ENCODE peak calls at places on chromosomes 16 and 17, in eight cellular contexts. X is tibial artery, P is body of pancreas, T is mucosa of descending colon, Q is Peyer's patch, L is PC-3, V is HCT116, O is lower leg skin. S is an unnamed sample.

GRCh38 chr16:87582221-87582965 is 19.9 kb upstream of the JPH3 start:
- DNase-seq in X (peak), P (peak), T (no peak), Q (no peak), L (no peak), V (no peak), O (peak), S (peak)

GRCh38 chr17:31226373-31226772 is 70.7 kb downstream of the OMG start:
- DNase-seq in X (no peak), P (no peak), T (no peak), Q (no peak), L (no peak), V (no peak), O (no peak), S (no peak)

GRCh38 chr17:75720656-75721462 is at the start of gene ITGB4:
- DNase-seq in X (peak), P (peak), T (peak), Q (peak), L (peak), V (peak), O (peak), S (no peak)

GRCh38 chr17:17035920-17036319 is 6.3 kb upstream of the MPRIP start:
- DNase-seq in X (no peak), P (no peak), T (no peak), Q (no peak), L (no peak), V (no peak), O (no peak), S (peak)

GRCh38 chr17:6231886-6232767 is 161.9 kb downstream of the WSCD1 start:
- DNase-seq in X (no peak), P (no peak), T (no peak), Q (no peak), L (peak), V (no peak), O (peak), S (no peak)

GRCh38 chr16:84153660-84154214 is 8.6 kb downstream of the DNAAF1 start:
- DNase-seq in X (peak), P (no peak), T (no peak), Q (no peak), L (no peak), V (no peak), O (peak), S (no peak)

GRCh38 chr17:12979826-12980500 is 37.9 kb downstream of the ELAC2 start:
- DNase-seq in X (no peak), P (no peak), T (no peak), Q (no peak), L (no peak), V (no peak), O (no peak), S (no peak)

GRCh38 chr17:69878661-69879060 is 196.4 kb upstream of the KCNJ16 start:
- DNase-seq in X (no peak), P (no peak), T (no peak), Q (no peak), L (no peak), V (no peak), O (no peak), S (no peak)

GRCh38 chr17:72342582-72343527 is 222.0 kb downstream of the SOX9 start:
- DNase-seq in X (no peak), P (no peak), T (no peak), Q (no peak), L (no peak), V (no peak), O (no peak), S (peak)

GRCh38 chr17:8015957-8016631 is 13.7 kb downstream of the GUCY2D start:
- DNase-seq in X (no peak), P (no peak), T (no peak), Q (no peak), L (no peak), V (no peak), O (peak), S (no peak)

GRCh38 chr17:44795421-44795820 is 34.7 kb downstream of the GJC1 start:
- DNase-seq in X (no peak), P (no peak), T (no peak), Q (no peak), L (no peak), V (no peak), O (peak), S (no peak)

GRCh38 chr17:12665263-12666210 is at the start of gene MYOCD:
- DNase-seq in X (peak), P (no peak), T (no peak), Q (no peak), L (no peak), V (no peak), O (no peak), S (no peak)

GRCh38 chr16:88649195-88649923 is 1.5 kb downstream of the CYBA start:
- DNase-seq in X (no peak), P (no peak), T (peak), Q (no peak), L (no peak), V (no peak), O (no peak), S (no peak)

GRCh38 chr16:46859719-46860152 is 24.4 kb upstream of the GPT2 start:
- DNase-seq in X (no peak), P (no peak), T (no peak), Q (no peak), L (peak), V (peak), O (no peak), S (no peak)

GRCh38 chr17:50290074-50290702 is 15.9 kb downstream of the TMEM92 start:
- DNase-seq in X (peak), P (peak), T (peak), Q (peak), L (peak), V (peak), O (peak), S (peak)

GRCh38 chr17:56486732-56487131 is 106.8 kb upstream of the NOG start:
- DNase-seq in X (no peak), P (no peak), T (no peak), Q (no peak), L (no peak), V (no peak), O (no peak), S (no peak)

GRCh38 chr17:57534863-57535651 is 210.0 kb downstream of the CCDC182 start:
- DNase-seq in X (no peak), P (peak), T (no peak), Q (no peak), L (no peak), V (no peak), O (no peak), S (peak)

GRCh38 chr17:49565948-49566491 is 9.7 kb upstream of the NXPH3 start:
- DNase-seq in X (peak), P (peak), T (no peak), Q (peak), L (peak), V (no peak), O (no peak), S (peak)

GRCh38 chr17:31499771-31500554 is 108.5 kb downstream of the RAB11FIP4 start:
- DNase-seq in X (no peak), P (peak), T (no peak), Q (no peak), L (peak), V (peak), O (no peak), S (peak)

GRCh38 chr17:16908282-16908681 is 63.6 kb downstream of the TNFRSF13B start:
- DNase-seq in X (peak), P (no peak), T (no peak), Q (no peak), L (no peak), V (no peak), O (peak), S (no peak)

GRCh38 chr16:19505600-19506303 is 16.1 kb downstream of the GDE1 start:
- DNase-seq in X (no peak), P (no peak), T (no peak), Q (no peak), L (peak), V (no peak), O (no peak), S (no peak)

GRCh38 chr16:24309222-24309905 is 53.2 kb downstream of the CACNG3 start:
- DNase-seq in X (no peak), P (peak), T (no peak), Q (no peak), L (peak), V (peak), O (no peak), S (no peak)

DNA sequence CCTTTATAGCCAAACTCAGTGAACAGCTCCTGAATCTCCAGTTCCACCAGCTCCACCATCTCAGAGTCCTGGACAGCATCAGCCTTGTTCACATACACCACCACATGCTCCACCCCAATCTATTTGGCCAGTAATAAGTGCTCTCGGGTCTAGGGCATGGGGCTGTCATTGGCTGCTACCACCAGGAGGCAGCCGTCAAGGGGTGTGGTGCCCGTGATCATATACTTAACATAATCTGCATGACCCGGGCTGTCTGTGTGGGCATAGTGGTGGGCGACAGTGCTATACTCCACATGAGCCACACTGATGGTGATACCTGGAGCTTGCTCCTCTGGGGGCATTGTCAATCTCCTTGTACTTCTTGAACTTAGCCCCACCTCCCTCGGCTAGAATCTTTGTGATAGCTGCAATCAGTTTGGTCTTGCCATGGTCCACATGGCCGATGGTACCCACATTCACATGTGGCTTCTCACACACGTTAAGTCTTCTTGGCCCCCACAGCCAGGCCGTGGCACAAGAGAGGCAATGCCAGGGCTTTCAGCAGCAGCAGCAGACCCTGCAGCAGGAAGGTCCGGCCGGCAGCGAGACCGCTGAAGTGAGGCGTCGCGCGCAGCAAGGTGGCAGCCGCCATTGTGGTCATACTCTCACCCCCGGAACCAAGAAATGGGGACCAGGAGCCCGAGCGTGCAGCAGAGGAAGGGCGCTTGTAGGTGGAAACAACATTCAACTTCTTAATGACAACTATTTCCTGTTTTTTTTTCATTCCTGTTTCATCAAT is 210.3 kb upstream of the WSB1 start:
- DNase-seq in X (no peak), P (no peak), T (no peak), Q (no peak), L (no peak), V (no peak), O (peak), S (no peak)
- TF ChIP-seq CTCF in X (no peak), P (no peak), T (no peak), Q (no peak), L (no peak), V (no peak), O (no peak), S (no peak)

DNA sequence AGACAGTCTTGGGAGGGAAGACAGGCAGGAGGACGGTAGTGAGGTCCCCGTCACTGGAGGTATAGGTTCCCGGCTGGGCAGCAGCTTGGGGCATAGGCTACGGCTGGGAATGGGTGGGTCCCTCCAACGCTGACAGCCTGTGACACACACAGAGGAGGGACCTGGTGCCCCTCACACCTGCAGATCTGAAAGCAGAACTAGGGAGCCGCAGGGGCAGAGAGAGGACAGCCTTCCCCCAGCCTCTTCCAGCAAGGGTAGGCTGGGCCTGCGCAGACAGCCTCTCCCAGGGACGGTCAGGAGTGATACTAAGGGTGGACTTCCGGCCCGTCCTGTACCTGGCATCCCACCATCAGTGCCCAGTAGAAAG is 2.0 kb downstream of the P2RX1 start:
- DNase-seq in X (no peak), P (no peak), T (peak), Q (peak), L (no peak), V (no peak), O (no peak), S (no peak)
- TF ChIP-seq CTCF in X (no peak), P (no peak), T (no peak), Q (no peak), L (no peak), V (no peak), O (no peak), S (no peak)

DNA sequence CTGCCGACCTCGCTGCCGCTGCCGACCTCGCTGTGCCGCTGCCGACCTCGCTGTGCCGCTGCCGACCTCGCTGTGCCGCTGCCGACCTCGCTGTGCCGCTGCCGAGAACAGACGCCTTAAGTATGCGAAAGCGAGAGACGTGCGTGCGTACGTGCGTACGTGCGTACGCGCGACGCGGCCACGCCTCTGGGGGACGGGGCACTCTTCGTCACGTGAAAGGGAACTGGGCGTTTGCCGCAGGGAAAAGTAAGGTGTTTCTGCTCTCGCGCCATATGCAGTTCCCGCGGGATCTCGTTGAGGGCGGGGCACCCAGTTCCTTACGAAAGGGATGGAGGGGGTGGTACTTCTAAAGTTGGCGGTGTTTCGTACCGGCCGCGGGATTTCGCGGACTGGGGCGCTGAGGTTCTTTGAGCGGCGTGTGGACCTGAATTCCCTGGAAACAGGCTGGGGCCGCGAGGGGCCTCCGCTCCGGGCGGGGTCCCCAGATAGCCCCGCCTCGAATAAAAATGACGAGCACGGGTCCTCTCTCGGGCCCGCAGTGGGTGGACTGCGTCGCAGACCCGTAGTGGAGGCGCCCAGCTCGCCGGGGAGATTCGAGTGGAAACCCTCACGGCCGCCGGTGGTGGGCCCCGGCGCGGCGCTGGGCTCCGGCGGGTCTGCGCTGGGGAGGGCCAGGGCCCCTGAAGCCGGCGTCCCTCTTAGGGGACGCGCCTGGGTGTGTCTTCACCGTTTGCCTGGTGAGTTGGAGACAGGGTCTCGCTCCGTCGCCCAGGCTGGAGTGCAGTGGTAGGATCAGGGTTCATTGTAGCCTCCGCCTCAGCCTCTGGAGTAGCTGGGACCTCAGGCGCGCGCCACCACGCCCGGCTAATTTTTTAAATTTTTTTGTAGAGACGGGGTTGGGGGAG is at the start of gene EIF4A3:
- DNase-seq in X (peak), P (peak), T (peak), Q (peak), L (peak), V (peak), O (peak), S (peak)
- TF ChIP-seq CTCF in X (no peak), P (no peak), T (no peak), Q (no peak), L (no peak), V (no peak), O (no peak), S (no peak)

GRCh38 chr17:9115446-9116265 is 94.3 kb downstream of the NTN1 start:
- DNase-seq in X (peak), P (peak), T (peak), Q (no peak), L (no peak), V (no peak), O (peak), S (peak)
- TF ChIP-seq CTCF in X (peak), P (no peak), T (no peak), Q (no peak), L (no peak), V (no peak), O (no peak), S (no peak)

DNA sequence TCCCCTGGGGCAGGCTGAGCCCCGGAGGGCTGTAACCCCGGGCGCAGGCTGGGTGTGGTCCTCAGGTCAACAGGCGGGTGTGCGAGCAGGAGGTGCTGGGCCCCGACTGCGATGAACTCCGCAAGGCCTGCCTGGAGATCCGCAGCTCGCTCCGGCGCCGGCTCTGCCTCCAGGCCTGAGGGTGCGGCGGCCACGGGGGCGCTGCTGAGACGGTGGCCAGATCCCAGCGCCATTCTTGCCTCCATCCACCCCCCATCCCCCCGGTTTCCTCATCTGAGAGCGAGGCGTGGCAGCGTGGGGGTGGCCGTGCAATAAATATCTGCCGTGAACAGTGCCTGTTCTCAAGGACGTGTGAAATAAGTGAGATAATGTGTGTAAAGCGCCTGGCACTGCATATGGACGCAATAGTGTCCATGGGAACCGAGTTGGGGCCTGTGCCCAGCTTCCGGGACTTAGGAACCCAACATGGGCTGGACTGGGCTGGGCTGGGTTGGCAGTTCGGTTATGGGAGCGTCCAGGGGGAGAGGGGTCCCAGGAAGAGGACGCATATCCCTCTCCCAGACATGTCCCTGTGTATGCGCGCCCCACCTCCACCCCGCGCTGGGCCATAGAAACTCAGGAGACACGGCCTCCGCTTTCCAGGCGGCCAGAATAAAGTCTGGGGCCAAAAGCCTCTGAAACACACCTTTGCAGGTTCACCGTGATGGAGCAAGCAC is 15.0 kb downstream of the ZNF213 start:
- DNase-seq in X (peak), P (peak), T (peak), Q (peak), L (peak), V (no peak), O (peak), S (no peak)
- TF ChIP-seq CTCF in X (no peak), P (peak), T (peak), Q (no peak), L (peak), V (no peak), O (no peak), S (no peak)

DNA sequence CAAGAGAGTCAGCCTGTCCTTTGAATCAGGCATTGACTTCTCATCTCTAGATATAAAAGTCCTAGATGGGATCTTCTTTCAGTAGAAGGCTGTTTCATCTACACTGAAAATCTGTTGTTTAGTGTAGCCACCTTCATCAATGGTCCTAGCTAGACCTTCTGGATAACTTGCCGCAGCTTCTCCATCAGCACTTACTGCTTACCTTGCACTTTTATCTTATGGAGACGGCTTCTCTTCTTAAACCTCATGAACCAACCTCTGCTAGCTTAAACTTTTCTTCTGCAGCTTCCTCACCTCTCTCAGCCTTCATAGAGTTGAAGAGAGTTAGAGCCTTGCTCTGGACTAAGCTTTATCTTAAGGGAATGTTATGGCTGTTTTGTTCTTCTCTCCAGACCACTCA is 5.4 kb upstream of the MMP2 start:
- DNase-seq in X (no peak), P (no peak), T (no peak), Q (no peak), L (no peak), V (no peak), O (no peak), S (no peak)
- TF ChIP-seq CTCF in X (no peak), P (no peak), T (no peak), Q (no peak), L (no peak), V (no peak), O (no peak), S (no peak)

DNA sequence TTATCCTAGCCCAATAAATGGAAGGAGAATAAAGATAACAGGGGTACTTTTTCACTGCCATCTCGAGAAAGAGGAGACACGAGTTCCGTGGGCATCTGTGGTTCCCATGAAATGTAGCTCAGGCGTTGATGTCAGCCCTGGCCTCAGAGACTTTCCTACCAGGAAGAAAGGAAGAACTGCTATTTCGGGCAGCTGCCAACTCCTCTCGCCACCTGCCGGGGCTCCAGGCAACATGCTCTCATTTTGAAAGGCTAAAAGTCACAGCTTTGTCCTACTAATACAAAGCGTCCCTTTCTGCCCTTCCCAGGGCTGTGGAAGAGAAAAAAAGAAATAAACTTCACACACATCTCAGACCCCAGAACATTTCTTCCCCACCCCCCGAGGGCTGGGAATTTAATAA is 65.8 kb downstream of the DHRS7C start:
- DNase-seq in X (no peak), P (no peak), T (no peak), Q (no peak), L (no peak), V (no peak), O (peak), S (no peak)
- TF ChIP-seq CTCF in X (no peak), P (no peak), T (no peak), Q (no peak), L (no peak), V (no peak), O (no peak), S (no peak)

DNA sequence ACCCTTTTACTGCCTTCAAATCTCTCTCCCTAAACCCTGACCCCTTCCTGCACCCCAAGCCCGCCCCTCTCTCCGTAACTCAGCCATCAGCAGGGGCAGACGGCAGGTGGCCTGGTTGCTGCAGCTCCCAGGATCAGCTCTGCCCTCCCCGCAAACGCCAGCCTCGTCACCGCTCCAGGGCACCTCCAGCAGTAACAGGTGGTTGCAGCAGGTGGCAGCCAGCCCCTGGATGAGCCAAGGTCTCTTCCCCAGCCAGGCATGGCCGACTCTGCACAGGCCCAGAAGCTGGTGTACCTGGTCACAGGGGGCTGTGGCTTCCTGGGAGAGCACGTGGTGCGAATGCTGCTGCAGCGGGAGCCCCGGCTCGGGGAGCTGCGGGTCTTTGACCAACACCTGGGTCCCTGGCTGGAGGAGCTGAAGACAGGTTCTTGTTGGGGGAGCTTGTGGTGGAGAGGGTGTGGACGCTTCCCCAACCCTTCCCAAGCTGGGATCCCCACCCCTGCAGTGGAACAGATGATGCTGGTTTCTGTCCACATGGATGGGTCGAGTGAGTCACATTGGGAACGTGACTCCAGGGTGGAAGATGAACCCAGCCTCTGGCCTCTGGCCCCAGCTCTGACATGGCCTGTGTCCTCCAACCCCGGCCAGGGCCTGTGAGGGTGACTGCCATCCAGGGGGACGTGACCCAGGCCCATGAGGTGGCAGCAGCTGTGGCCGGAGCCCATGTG is 558 bp downstream of the HSD3B7 start:
- DNase-seq in X (no peak), P (peak), T (peak), Q (no peak), L (peak), V (peak), O (peak), S (peak)
- TF ChIP-seq CTCF in X (no peak), P (peak), T (no peak), Q (no peak), L (no peak), V (peak), O (no peak), S (no peak)

S was measured in gastrocnemius medialis.